ENCODE peak calls at places on chromosomes 1 and 21, in seven cellular contexts. J is left ventricle myocardium inferior, Q is body of pancreas, V is psoas muscle, F is colonic mucosa, D is brain microvascular endothelial cell, N is adrenal gland. O is an unnamed sample.

GRCh38 chr1:218475275-218475674 is 130.1 kb downstream of the TGFB2 start:
- DNase-seq in V (no peak), Q (no peak), D (no peak), F (no peak), J (no peak), N (no peak), O (no peak)

GRCh38 chr21:15227919-15228318 is 163.1 kb upstream of the NRIP1 start:
- DNase-seq in V (no peak), N (no peak), J (no peak), F (no peak), Q (no peak), D (no peak), O (no peak)

GRCh38 chr1:154326546-154327465 is 1.5 kb downstream of the ATP8B2 start:
- DNase-seq in N (no peak), F (peak; percentile 52), J (peak; percentile 38), D (peak; percentile 24), Q (peak; percentile 40), V (peak; percentile 83), O (no peak)

GRCh38 chr1:233245191-233245765 is 50.2 kb downstream of the PCNX2 start:
- DNase-seq in J (no peak), F (no peak), V (no peak), N (no peak), Q (no peak), D (no peak), O (no peak)

GRCh38 chr1:80656011-80656627 is 1144.6 kb upstream of the ADGRL2 start:
- DNase-seq in Q (no peak), F (no peak), J (no peak), N (no peak), D (peak; percentile 12), V (no peak), O (peak; percentile 56)

GRCh38 chr1:162159515-162159914 is 90.0 kb downstream of the NOS1AP start:
- DNase-seq in J (no peak), Q (peak; percentile 55), D (no peak), V (no peak), F (peak; percentile 73), N (no peak), O (no peak)

GRCh38 chr1:179812501-179813292 is 64.9 kb downstream of the TOR1AIP2 start:
- DNase-seq in J (no peak), D (no peak), V (no peak), F (no peak), N (no peak), Q (no peak), O (no peak)

GRCh38 chr21:22961248-22961647 is 1963.0 kb downstream of the NCAM2 start:
- DNase-seq in N (no peak), J (no peak), V (no peak), F (no peak), D (no peak), Q (no peak), O (no peak)

GRCh38 chr1:182629674-182630073 is 25.5 kb upstream of the RGS16 start:
- DNase-seq in F (no peak), D (no peak), V (no peak), J (no peak), N (no peak), Q (no peak), O (no peak)

GRCh38 chr1:8448906-8449661 is 131.2 kb downstream of the SLC45A1 start:
- DNase-seq in J (no peak), N (no peak), F (no peak), Q (no peak), D (no peak), V (no peak), O (no peak)

GRCh38 chr1:165376041-165376810 is 19.7 kb upstream of the LMX1A start:
- DNase-seq in F (peak; percentile 81), V (peak; percentile 92), D (peak; percentile 27), J (peak; percentile 87), Q (peak; percentile 65), N (peak; percentile 81), O (peak; percentile 62)

GRCh38 chr1:36730599-36730998 is 247.9 kb upstream of the CSF3R start:
- DNase-seq in N (no peak), F (no peak), J (no peak), V (no peak), Q (no peak), D (no peak), O (no peak)

GRCh38 chr21:45507888-45508508 is 34.2 kb downstream of the SLC19A1 start:
- DNase-seq in N (no peak), J (peak; percentile 8), Q (peak; percentile 7), F (no peak), D (no peak), V (no peak), O (no peak)

GRCh38 chr1:93148001-93148400 is 32.2 kb downstream of the TMED5 start:
- DNase-seq in F (no peak), V (no peak), N (peak; percentile 16), D (peak; percentile 60), J (no peak), Q (no peak), O (no peak)

GRCh38 chr1:229339520-229339919 is 3.3 kb downstream of the CCSAP start:
- DNase-seq in Q (no peak), D (no peak), N (no peak), F (no peak), J (no peak), V (no peak), O (no peak)

GRCh38 chr1:177959793-177960515 is 9.9 kb downstream of the SEC16B start:
- DNase-seq in F (no peak), N (peak; percentile 45), D (peak; percentile 40), V (no peak), Q (no peak), J (no peak), O (no peak)

GRCh38 chr1:101005871-101006270 is 19.7 kb downstream of the DPH5 start:
- DNase-seq in J (no peak), N (no peak), V (no peak), D (no peak), F (no peak), Q (no peak), O (no peak)

GRCh38 chr1:166133857-166134256 is 32.9 kb downstream of the FAM78B start:
- DNase-seq in F (no peak), V (no peak), D (no peak), J (no peak), Q (no peak), N (no peak), O (no peak)

GRCh38 chr1:151478140-151478812 is 19.0 kb upstream of the POGZ start:
- DNase-seq in N (no peak), V (no peak), D (no peak), J (no peak), F (no peak), Q (no peak), O (no peak)

GRCh38 chr1:167683641-167684502 is 37.9 kb upstream of the MPZL1 start:
- DNase-seq in Q (no peak), V (peak; percentile 77), J (peak; percentile 45), D (peak; percentile 33), F (no peak), N (no peak), O (no peak)

GRCh38 chr1:162168261-162168660 is 98.8 kb downstream of the NOS1AP start:
- DNase-seq in V (no peak), Q (peak; percentile 77), J (no peak), D (no peak), N (peak; percentile 24), F (peak; percentile 29), O (no peak)

GRCh38 chr1:201737350-201738060 is 91.5 kb upstream of the IPO9 start:
- DNase-seq in V (peak; percentile 82), F (no peak), N (no peak), Q (peak; percentile 39), J (peak; percentile 80), D (peak; percentile 90), O (no peak)

GRCh38 chr1:81702903-81703302 is 97.8 kb upstream of the ADGRL2 start:
- DNase-seq in N (no peak), F (no peak), V (no peak), J (no peak), D (peak; percentile 95), Q (no peak), O (no peak)

GRCh38 chr1:3133671-3134070 is 64.7 kb downstream of the PRDM16 start:
- DNase-seq in F (peak; percentile 29), J (no peak), V (no peak), Q (peak; percentile 73), D (peak; percentile 3), N (no peak), O (no peak)
- H3K4me3 ChIP-seq in F (no peak overlapping the region), J (no peak overlapping the region), V (no peak overlapping the region), Q (no peak overlapping the region), D (no peak overlapping the region), N (no peak overlapping the region), O (no peak overlapping the region)

DNA sequence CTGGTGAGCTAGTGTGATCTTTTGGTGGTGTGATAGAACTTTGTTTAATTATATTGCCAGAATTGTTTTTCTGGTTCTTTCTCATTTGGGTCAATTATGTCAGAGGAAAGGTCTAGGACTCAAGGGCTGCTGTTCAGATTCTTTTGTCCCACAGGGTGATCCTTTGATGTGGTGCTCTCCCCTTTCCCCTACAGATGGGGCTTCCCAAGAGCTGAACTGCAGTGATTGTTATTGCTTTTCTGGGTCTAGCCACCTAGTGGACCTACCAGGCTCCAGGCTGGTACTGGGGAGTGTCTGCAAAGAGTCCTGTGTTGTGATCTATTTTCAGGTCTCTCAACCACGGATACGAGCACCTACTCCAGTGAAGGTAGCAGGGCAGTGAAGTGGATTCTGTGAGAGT is 25.9 kb upstream of the CD84 start:
- DNase-seq in F (no peak), D (no peak), V (no peak), Q (no peak), J (no peak), N (no peak), O (no peak)
- TF ChIP-seq CTCF in F (no peak), D (no peak), V (no peak), Q (no peak), J (no peak), N (no peak), O (peak; percentile 10)

DNA sequence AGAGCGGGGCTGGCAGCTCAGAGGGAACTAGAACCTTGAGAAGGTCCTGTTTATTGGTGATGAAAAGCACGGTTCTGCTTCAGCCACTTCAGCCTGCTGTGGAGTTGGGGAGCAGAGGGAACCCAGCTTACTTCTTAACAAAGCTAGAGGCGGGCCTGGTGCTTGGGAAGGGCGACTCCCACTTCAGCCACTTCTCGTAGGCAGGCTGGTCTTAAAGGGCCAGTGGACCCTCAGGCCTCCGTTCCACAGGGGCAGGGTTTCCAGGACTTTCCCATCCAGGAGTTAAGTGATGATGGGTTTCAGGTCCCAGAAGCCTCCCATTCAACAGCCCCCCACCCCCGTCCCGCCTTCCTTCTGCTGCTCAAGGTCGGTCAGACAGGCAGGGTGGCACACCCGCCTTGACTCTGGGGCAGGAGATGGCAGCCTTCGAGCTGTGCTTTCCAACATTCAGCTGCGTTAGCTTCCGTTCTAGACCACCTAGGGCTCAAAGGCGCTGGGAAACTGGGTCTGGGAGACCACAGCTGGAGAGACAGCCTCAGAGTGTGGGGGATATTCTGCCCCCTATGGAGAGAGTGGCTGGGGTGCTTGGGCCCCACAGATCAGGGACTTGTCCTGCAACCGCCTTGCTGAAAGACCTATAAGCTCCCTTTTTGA is 3.4 kb downstream of the RUNX3 start:
- DNase-seq in J (no peak), D (peak; percentile 43), V (peak; percentile 40), N (no peak), Q (no peak), F (no peak), O (no peak)
- H3K4me3 ChIP-seq in J (no peak overlapping the region), D (peak overlapping the region; percentile 13), V (no peak overlapping the region), N (no peak overlapping the region), Q (no peak overlapping the region), F (no peak overlapping the region), O (no peak overlapping the region)

GRCh38 chr1:239819075-239819474 is 272.6 kb upstream of the FMN2 start:
- DNase-seq in D (no peak), J (no peak), V (no peak), N (no peak), F (no peak), Q (no peak), O (no peak)
- TF ChIP-seq CTCF in D (peak; percentile 17), J (no peak), V (no peak), N (no peak), F (no peak), Q (no peak), O (peak; percentile 24)